ENCODE peak calls at places on chromosomes 1 and 21, in seven cellular contexts. G is SK-N-SH, P is A549, Y is GM12878, Q is H1, H is K562, J is HepG2. I is an unnamed sample.

GRCh38 chr1:234507626-234508387 is 28.8 kb upstream of the TARBP1 start:
- DNase-seq in G (no peak), P (no peak), Y (no peak), J (no peak), H (no peak), Q (no peak), I (no peak)

GRCh38 chr1:234553241-234554156 is 56.5 kb downstream of the IRF2BP2 start:
- DNase-seq in G (peak; percentile 82), Y (no peak), J (no peak), P (no peak), Q (no peak), H (no peak), I (peak; percentile 94)

GRCh38 chr1:41599912-41600311 is 115.4 kb upstream of the EDN2 start:
- DNase-seq in P (peak; percentile 16), Y (no peak), H (no peak), G (no peak), Q (no peak), J (no peak), I (peak; percentile 48)

GRCh38 chr21:31656199-31657095 is 3.0 kb upstream of the SOD1 start:
- DNase-seq in Y (no peak), P (no peak), G (no peak), J (no peak), H (no peak), Q (no peak), I (peak; percentile 47)

GRCh38 chr1:5937373-5937857 is 54.8 kb downstream of the NPHP4 start:
- DNase-seq in Y (no peak), P (no peak), G (no peak), H (no peak), Q (no peak), J (no peak), I (no peak)

GRCh38 chr1:153072806-153073726 is 1.7 kb upstream of the SPRR2B start:
- DNase-seq in H (peak; percentile 5), J (no peak), P (no peak), G (no peak), Y (no peak), Q (no peak), I (no peak)

GRCh38 chr1:119896303-119896702 is at the start of gene ADAM30:
- DNase-seq in Q (no peak), Y (no peak), G (no peak), J (no peak), H (peak; percentile 25), P (no peak), I (no peak)

GRCh38 chr21:42837421-42838211 is 41.7 kb downstream of the WDR4 start:
- DNase-seq in G (peak; percentile 43), J (no peak), P (no peak), H (peak; percentile 59), Q (no peak), Y (no peak), I (no peak)

GRCh38 chr1:116334868-116335649 is 38.0 kb upstream of the ATP1A1 start:
- DNase-seq in G (peak; percentile 27), Q (no peak), P (no peak), J (peak; percentile 42), H (no peak), Y (no peak), I (peak; percentile 9)

GRCh38 chr1:245599413-245600174 is 444.8 kb downstream of the KIF26B start:
- DNase-seq in G (no peak), P (no peak), H (no peak), Y (no peak), J (no peak), Q (no peak), I (peak; percentile 94)

GRCh38 chr1:211133393-211133840 is 531 bp downstream of the KCNH1 start:
- DNase-seq in P (no peak), Q (no peak), H (no peak), J (no peak), G (peak; percentile 69), Y (no peak), I (no peak)

GRCh38 chr1:53690411-53690810 is 48.6 kb downstream of the GLIS1 start:
- DNase-seq in P (no peak), J (no peak), Q (no peak), Y (no peak), H (no peak), G (no peak), I (no peak)

GRCh38 chr1:9696793-9697192 is 45.3 kb downstream of the PIK3CD start:
- DNase-seq in G (no peak), H (no peak), Y (no peak), J (no peak), P (no peak), Q (no peak), I (no peak)

GRCh38 chr1:177948336-177948972 is 21.4 kb downstream of the SEC16B start:
- DNase-seq in Q (peak; percentile 29), G (peak; percentile 69), P (peak; percentile 64), Y (no peak), J (peak; percentile 48), H (peak; percentile 64), I (peak; percentile 65)

GRCh38 chr21:33196956-33197374 is 32.8 kb upstream of the IFNAR2 start:
- DNase-seq in P (peak; percentile 67), G (peak; percentile 57), J (peak; percentile 60), Q (peak; percentile 47), Y (no peak), H (peak; percentile 82), I (peak; percentile 62)
- TF ChIP-seq RFX5 in P (no peak), G (no peak), J (no peak), Q (no peak), Y (no peak), H (no peak), I (no peak)

GRCh38 chr1:36258960-36259344 is 34.7 kb downstream of the THRAP3 start:
- DNase-seq in P (no peak), G (no peak), Q (no peak), H (no peak), J (no peak), Y (no peak), I (peak; percentile 36)
- TF ChIP-seq RFX5 in P (no peak), G (no peak), Q (no peak), H (no peak), J (no peak), Y (no peak), I (no peak)

DNA sequence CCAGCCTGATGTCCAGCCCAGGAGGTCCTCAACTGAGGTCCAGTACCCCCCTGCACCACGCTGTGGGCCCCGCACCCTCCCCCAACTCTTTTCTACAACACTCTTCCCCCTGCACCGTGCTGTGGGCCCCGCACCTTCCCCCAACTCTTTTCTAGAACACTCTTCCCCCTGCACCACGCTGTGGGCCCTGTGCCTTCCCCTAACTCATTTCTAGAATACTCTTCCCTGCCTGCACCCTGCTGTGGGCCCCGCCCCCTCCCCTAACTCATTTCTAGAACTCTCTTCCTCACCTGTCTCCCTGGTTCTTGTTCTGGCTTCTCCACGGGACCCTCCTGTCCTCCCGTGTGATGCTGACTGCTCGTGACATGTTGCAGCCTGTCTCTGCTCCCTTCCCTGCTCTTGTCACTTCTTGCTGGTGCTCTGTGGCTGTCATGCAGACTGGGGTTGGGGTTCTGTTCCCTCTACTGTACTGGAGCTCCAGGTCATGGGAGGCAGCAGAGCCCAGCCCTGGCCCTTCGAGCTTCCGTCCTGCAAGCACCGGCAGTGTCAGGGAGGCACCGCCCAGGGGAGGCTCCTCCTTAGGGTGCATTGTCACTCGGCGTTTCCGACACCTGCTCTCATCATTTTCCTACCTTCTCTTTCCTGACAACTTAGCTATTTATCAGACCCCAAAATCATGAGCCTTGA is 160.1 kb upstream of the COL6A1 start:
- DNase-seq in P (no peak), Q (no peak), H (no peak), J (no peak), G (peak; percentile 4), Y (no peak), I (no peak)
- TF ChIP-seq RFX5 in P (no peak), Q (no peak), H (no peak), J (no peak), G (no peak), Y (no peak), I (no peak)

DNA sequence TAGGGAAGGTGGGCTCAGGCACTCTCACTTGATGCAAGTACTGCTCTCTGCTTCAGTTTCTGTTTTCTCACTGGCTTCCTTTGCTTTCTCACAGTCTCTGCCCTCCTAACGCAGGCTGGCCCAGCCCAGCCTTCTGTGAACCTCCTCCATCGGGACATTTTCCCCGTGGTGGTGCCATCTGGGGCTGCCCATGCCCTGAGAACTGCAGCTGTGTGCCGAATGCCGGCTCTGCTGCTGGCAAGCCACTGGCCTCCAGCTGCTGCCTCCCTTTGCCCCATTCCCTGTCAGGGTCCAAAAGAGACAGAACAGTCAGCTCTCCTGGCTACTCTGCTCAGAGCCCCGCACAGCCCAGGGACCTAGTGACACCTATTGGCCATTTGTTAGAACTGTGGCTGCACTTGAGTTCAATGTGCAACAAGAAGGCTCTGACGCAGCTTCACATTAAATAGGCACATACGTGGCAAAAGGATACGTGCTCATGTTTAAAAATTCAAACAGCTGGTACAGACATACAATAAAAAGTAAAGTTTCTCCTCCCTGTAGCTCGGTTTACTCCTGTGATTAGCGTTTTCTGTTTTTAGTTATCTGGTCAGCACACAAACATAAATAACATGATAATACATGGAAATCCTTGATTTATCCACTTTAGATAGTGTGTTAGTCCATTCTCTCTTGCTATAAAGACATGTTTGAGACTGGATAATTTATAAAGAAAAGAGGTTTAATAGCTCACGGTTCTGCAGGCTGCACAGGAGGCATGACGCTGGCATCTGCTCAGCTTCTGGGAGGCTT is 46.6 kb downstream of the FCRL5 start:
- DNase-seq in Q (peak; percentile 34), G (peak; percentile 50), J (peak; percentile 57), Y (peak; percentile 59), H (peak; percentile 41), P (peak; percentile 67), I (peak; percentile 55)
- TF ChIP-seq RFX5 in Q (no peak), G (no peak), J (no peak), Y (no peak), H (no peak), P (no peak), I (no peak)

DNA sequence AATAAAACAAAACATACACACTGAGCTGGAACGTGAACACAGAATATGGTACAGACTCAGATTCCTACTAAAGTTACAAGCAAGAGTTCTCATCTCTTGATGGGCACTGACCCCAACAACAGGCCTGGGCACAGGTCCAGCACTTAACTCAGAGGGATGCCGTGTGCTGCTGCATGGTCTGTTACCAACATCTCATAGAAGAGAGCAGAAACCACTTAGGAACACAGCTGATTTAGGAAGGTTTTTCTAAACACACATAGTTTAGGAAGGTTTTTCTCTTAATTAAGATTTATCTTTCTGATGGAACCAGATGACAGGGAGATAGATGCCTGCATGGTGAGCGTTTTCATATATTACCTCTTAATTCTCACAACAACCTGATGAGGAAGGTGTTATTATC is 1.5 kb downstream of the GCLM start:
- DNase-seq in J (peak; percentile 10), Q (no peak), G (peak; percentile 64), H (no peak), Y (no peak), P (peak; percentile 47), I (peak; percentile 54)
- TF ChIP-seq RFX5 in J (no peak), Q (no peak), G (no peak), H (no peak), Y (no peak), P (no peak), I (no peak)

GRCh38 chr1:24964811-24965570 is 34.9 kb upstream of the RUNX3 start:
- DNase-seq in J (no peak), H (no peak), G (no peak), Q (no peak), P (no peak), Y (peak; percentile 96), I (peak; percentile 50)
- TF ChIP-seq RFX5 in J (no peak), H (no peak), G (no peak), Q (no peak), P (no peak), Y (no peak), I (no peak)

DNA sequence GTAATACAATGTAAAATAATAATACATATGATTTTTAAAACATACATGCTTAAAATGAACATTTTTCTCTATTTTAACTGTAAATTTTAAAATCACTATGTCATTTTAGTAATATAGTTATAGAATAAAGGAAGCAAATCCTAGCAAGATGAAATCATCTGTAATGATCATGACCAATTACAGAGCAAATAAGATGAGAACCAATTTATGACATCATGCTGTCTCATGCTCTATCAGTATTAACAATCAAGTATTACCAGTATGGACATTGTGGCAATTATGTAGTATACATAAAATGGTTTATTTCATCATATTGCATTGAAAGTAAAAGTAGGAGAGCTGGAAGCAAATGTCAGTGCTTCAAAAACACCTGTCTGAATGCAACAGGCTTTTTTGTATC is 255.0 kb downstream of the VAV3 start:
- DNase-seq in H (no peak), J (no peak), P (no peak), Y (no peak), Q (no peak), G (no peak), I (no peak)
- TF ChIP-seq RFX5 in H (no peak), J (no peak), P (no peak), Y (no peak), Q (no peak), G (no peak), I (no peak)